ENCODE peak calls at places on chromosome 15, in ten cellular contexts. I is SK-N-SH; U is NCI-H1417 treated with DMSO at 0.1 percent for 48 hours; S is T-helper 2 cell; W is stimulated activated CD8-positive, alpha-beta memory T cell treated with anti-CD3 and anti-CD28 coated beads, Interleukin-7, amount 100 ng/mL, for 4 hours; X is AG09309; Y is RPMI7951; M is NCI-H146; F is NCI-H1092; G is GDM1. H is an unnamed sample.

GRCh38 chr15:83837946-83838571 is 184.1 kb downstream of the ADAMTSL3 start:
- DNase-seq in F (no peak), I (peak), X (no peak), S (no peak), U (no peak), G (no peak), M (peak), Y (peak), W (no peak), H (no peak)

GRCh38 chr15:86611392-86612040 is 531.8 kb downstream of the AGBL1 start:
- DNase-seq in X (no peak), G (no peak), F (no peak), I (no peak), M (no peak), S (no peak), Y (peak), W (peak), U (no peak), H (no peak)

GRCh38 chr15:82689147-82689546 is 20.5 kb downstream of the AP3B2 start:
- DNase-seq in G (no peak), S (no peak), I (no peak), X (no peak), M (no peak), Y (no peak), U (no peak), W (no peak), F (no peak), H (no peak)

GRCh38 chr15:92801412-92801773 is 98.7 kb upstream of the CHD2 start:
- DNase-seq in U (no peak), G (no peak), F (no peak), I (no peak), W (no peak), X (peak), Y (peak), S (no peak), M (no peak), H (no peak)

GRCh38 chr15:32908135-32908801 is 190.5 kb downstream of the GREM1 start:
- DNase-seq in S (no peak), U (no peak), W (no peak), F (no peak), Y (no peak), G (no peak), I (no peak), M (no peak), X (no peak), H (no peak)

GRCh38 chr15:22866066-22866465 is 27.6 kb downstream of the NIPA2 start:
- DNase-seq in F (no peak), Y (peak), W (no peak), M (no peak), X (no peak), U (no peak), G (no peak), S (no peak), I (no peak), H (no peak)

GRCh38 chr15:90902996-90903732 is at the start of gene MAN2A2:
- DNase-seq in G (peak), M (peak), Y (peak), U (peak), X (no peak), W (peak), S (peak), I (peak), F (peak), H (no peak)

GRCh38 chr15:101024709-101025108 is 105.6 kb downstream of the LRRK1 start:
- DNase-seq in I (no peak), G (no peak), F (no peak), M (no peak), Y (no peak), X (no peak), S (no peak), U (no peak), W (no peak), H (no peak)

GRCh38 chr15:69384626-69385025 is 29.5 kb upstream of the KIF23 start:
- DNase-seq in U (no peak), S (no peak), F (no peak), M (no peak), I (no peak), W (no peak), Y (no peak), G (no peak), X (no peak), H (no peak)

H was measured in glomerular endothelial cell.